ENCODE peak calls at places on chromosomes 13 and 19, in nine cellular contexts. W is stimulated activated CD8-positive, alpha-beta memory T cell treated with anti-CD3 and anti-CD28 coated beads, Interleukin-12 subunit alpha, Interleukin-12 subunit beta, amount 100 ng/mL, for 1 hour; X is AG04450; D is foreskin fibroblast; E is OCI-M1; G is dorsolateral prefrontal cortex; N is mesothelial cell of epicardium; Q is HFF-Myc; A is NCI-H774. U is an unnamed sample.

GRCh38 chr13:113116206-113116800 is 6.3 kb upstream of the F10 start:
- DNase-seq in W (no peak), X (no peak), D (no peak), E (no peak), G (no peak), N (no peak), Q (no peak), A (no peak), U (no peak)

GRCh38 chr13:24618219-24618955 is 61.8 kb upstream of the ATP12A start:
- DNase-seq in W (peak), X (no peak), D (no peak), E (no peak), G (no peak), N (no peak), Q (no peak), A (no peak), U (no peak)

GRCh38 chr13:24065172-24065571 is 95.3 kb upstream of the SPATA13 start:
- DNase-seq in W (no peak), X (no peak), D (no peak), E (no peak), G (no peak), N (no peak), Q (no peak), A (no peak), U (no peak)

GRCh38 chr13:73141292-73141771 is 82.5 kb downstream of the KLF5 start:
- DNase-seq in W (no peak), X (no peak), D (no peak), E (no peak), G (no peak), N (no peak), Q (no peak), A (no peak), U (no peak)

GRCh38 chr13:46296920-46297319 is 85.2 kb downstream of the LRRC63 start:
- DNase-seq in W (no peak), X (peak), D (peak), E (peak), G (no peak), N (no peak), Q (peak), A (no peak), U (no peak)

GRCh38 chr19:16435238-16435911 is 36.4 kb downstream of the EPS15L1 start:
- DNase-seq in W (peak), X (peak), D (peak), E (no peak), G (peak), N (no peak), Q (peak), A (no peak), U (no peak)

GRCh38 chr19:41405776-41406175 is 8.2 kb downstream of the BCKDHA start:
- DNase-seq in W (no peak), X (no peak), D (no peak), E (no peak), G (no peak), N (no peak), Q (no peak), A (no peak), U (no peak)

GRCh38 chr13:48949566-48950506 is 25.9 kb upstream of the FNDC3A start:
- DNase-seq in W (no peak), X (no peak), D (no peak), E (no peak), G (no peak), N (no peak), Q (no peak), A (no peak), U (no peak)

GRCh38 chr19:3343619-3344502 is 22.5 kb upstream of the NFIC start:
- DNase-seq in W (no peak), X (no peak), D (peak), E (peak), G (peak), N (no peak), Q (no peak), A (peak), U (peak)

GRCh38 chr19:56141416-56141992 is 417 bp downstream of the ZNF444 start:
- DNase-seq in W (no peak), X (no peak), D (no peak), E (no peak), G (no peak), N (no peak), Q (no peak), A (peak), U (peak)

GRCh38 chr13:114099918-114100445 is 32.4 kb downstream of the RASA3 start:
- DNase-seq in W (no peak), X (no peak), D (no peak), E (no peak), G (no peak), N (no peak), Q (no peak), A (no peak), U (peak)

GRCh38 chr19:47310819-47311218 is 1.2 kb downstream of the C5AR1 start:
- DNase-seq in W (no peak), X (no peak), D (peak), E (no peak), G (no peak), N (peak), Q (no peak), A (no peak), U (peak)

GRCh38 chr13:82356667-82357066 is 1525.6 kb downstream of the SLITRK1 start:
- DNase-seq in W (no peak), X (no peak), D (no peak), E (peak), G (no peak), N (no peak), Q (no peak), A (no peak), U (no peak)

GRCh38 chr19:44278181-44278690 is 18.6 kb downstream of the ZNF233 start:
- DNase-seq in W (no peak), X (no peak), D (peak), E (no peak), G (no peak), N (no peak), Q (no peak), A (no peak), U (no peak)

GRCh38 chr13:97259787-97260641 is 37.9 kb downstream of the MBNL2 start:
- DNase-seq in W (no peak), X (no peak), D (no peak), E (peak), G (no peak), N (no peak), Q (no peak), A (no peak), U (no peak)

GRCh38 chr13:45299194-45299593 is 41.8 kb downstream of the TPT1 start:
- DNase-seq in W (no peak), X (no peak), D (peak), E (peak), G (no peak), N (no peak), Q (no peak), A (no peak), U (no peak)

GRCh38 chr13:52767949-52768516 is 28.4 kb upstream of the CNMD start:
- DNase-seq in W (no peak), X (no peak), D (no peak), E (no peak), G (no peak), N (no peak), Q (no peak), A (no peak), U (peak)

GRCh38 chr19:566403-566802 is 6.0 kb upstream of the BSG start:
- DNase-seq in W (no peak), X (no peak), D (peak), E (no peak), G (no peak), N (no peak), Q (no peak), A (no peak), U (no peak)